ENCODE peak calls at places on chromosome 21, in eight cellular contexts. Y is epithelial cell of esophagus; G is hepatic stellate cell; V is activated CD4-positive, alpha-beta T cell treated with anti-CD3 and anti-CD28 coated beads, Interleukin-2, amount 50 U/mL, for 24 hours; B is SJCRH30; T is Caco-2; U is stimulated activated CD4-positive, alpha-beta T cell treated with anti-CD3 and anti-CD28 coated beads, Interleukin-12 subunit alpha, Interleukin-12 subunit beta, amount 100 ng/mL, for 48 hours; I is MG63. D is an unnamed sample.

GRCh38 chr21:43893536-43894205 is 28.6 kb downstream of the AGPAT3 start:
- DNase-seq in G (no peak), I (no peak), Y (peak), T (no peak), V (no peak), U (peak), B (no peak), D (peak)

GRCh38 chr21:34548782-34549376 is 36.9 kb upstream of the KCNE1 start:
- DNase-seq in G (no peak), Y (peak), U (no peak), B (no peak), T (no peak), I (no peak), V (no peak), D (no peak)

GRCh38 chr21:38765056-38765455 is 40.7 kb upstream of the ETS2 start:
- DNase-seq in T (no peak), G (no peak), I (no peak), U (no peak), Y (no peak), V (no peak), B (no peak), D (no peak)

GRCh38 chr21:21182401-21182800 is 184.2 kb downstream of the NCAM2 start:
- DNase-seq in T (no peak), I (no peak), B (no peak), G (no peak), Y (no peak), V (no peak), U (no peak), D (no peak)

GRCh38 chr21:46223217-46223616 is 5.4 kb downstream of the LSS start:
- DNase-seq in V (no peak), B (no peak), U (no peak), T (no peak), Y (no peak), G (no peak), I (no peak), D (no peak)

GRCh38 chr21:29376556-29376955 is 77.8 kb downstream of the BACH1 start:
- DNase-seq in B (peak), G (peak), V (peak), T (peak), Y (peak), I (peak), U (peak), D (peak)

GRCh38 chr21:16169102-16169511 is 439.3 kb downstream of the USP25 start:
- DNase-seq in Y (no peak), B (no peak), T (no peak), U (no peak), V (no peak), I (no peak), G (no peak), D (no peak)

GRCh38 chr21:42117229-42118048 is 46.3 kb downstream of the UMODL1 start:
- DNase-seq in G (peak), Y (peak), B (peak), I (peak), V (peak), T (peak), U (peak), D (peak)

GRCh38 chr21:14263879-14264278 is 47.9 kb downstream of the RBM11 start:
- DNase-seq in I (no peak), U (no peak), V (no peak), G (no peak), T (no peak), B (no peak), Y (no peak), D (no peak)

GRCh38 chr21:44487831-44488230 is 32.5 kb downstream of the LRRC3 start:
- DNase-seq in G (no peak), B (peak), T (no peak), I (no peak), V (no peak), Y (no peak), U (peak), D (peak)

GRCh38 chr21:18245493-18245967 is 897 bp downstream of the CHODL start:
- DNase-seq in Y (no peak), B (no peak), V (no peak), U (no peak), T (no peak), G (no peak), I (peak), D (no peak)

GRCh38 chr21:46554431-46555224 is 50.3 kb downstream of the S100B start:
- DNase-seq in U (no peak), T (no peak), G (no peak), I (no peak), B (no peak), Y (no peak), V (no peak), D (no peak)

GRCh38 chr21:16370176-16370575 is 640.4 kb downstream of the USP25 start:
- DNase-seq in Y (no peak), T (no peak), I (no peak), G (no peak), B (peak), U (no peak), V (no peak), D (no peak)

GRCh38 chr21:46033410-46034404 is 52.1 kb downstream of the COL6A1 start:
- DNase-seq in I (no peak), V (no peak), B (no peak), U (no peak), G (no peak), T (no peak), Y (no peak), D (no peak)

GRCh38 chr21:43369124-43369523 is 57.8 kb downstream of the SIK1 start:
- DNase-seq in V (no peak), G (peak), I (peak), U (no peak), Y (peak), T (no peak), B (no peak), D (no peak)

GRCh38 chr21:15645830-15646229 is 84.0 kb upstream of the USP25 start:
- DNase-seq in T (no peak), Y (peak), B (no peak), U (no peak), I (no peak), V (no peak), G (no peak), D (no peak)

D was measured in B cell.